ENCODE peak calls at places on chromosomes 3 and 15, in six cellular contexts. One of them, this sample, is unnamed.

GRCh38 chr3:190644766-190645165 is 130.9 kb downstream of the IL1RAP start:
- DNase-seq in A549: no peak
- DNase-seq in K562: no peak
- DNase-seq in GM12878: no peak
- DNase-seq in endothelial cell of umbilical vein: no peak
- DNase-seq in HepG2: no peak
- DNase-seq in this sample: peak

GRCh38 chr3:95797081-95797480 is 1017.3 kb upstream of the EPHA6 start:
- DNase-seq in A549: no peak
- DNase-seq in K562: no peak
- DNase-seq in GM12878: no peak
- DNase-seq in endothelial cell of umbilical vein: no peak
- DNase-seq in HepG2: no peak
- DNase-seq in this sample: no peak

GRCh38 chr3:66428733-66429132 is 72.1 kb downstream of the LRIG1 start:
- DNase-seq in A549: peak
- DNase-seq in K562: no peak
- DNase-seq in GM12878: no peak
- DNase-seq in endothelial cell of umbilical vein: peak
- DNase-seq in HepG2: no peak
- DNase-seq in this sample: peak

GRCh38 chr15:78570710-78571109 is 5.4 kb downstream of the CHRNA5 start:
- DNase-seq in A549: no peak
- DNase-seq in K562: no peak
- DNase-seq in GM12878: no peak
- DNase-seq in endothelial cell of umbilical vein: no peak
- DNase-seq in HepG2: no peak
- DNase-seq in this sample: peak

GRCh38 chr15:40925863-40926658 is 3.1 kb upstream of the DLL4 start:
- DNase-seq in A549: no peak
- DNase-seq in K562: peak
- DNase-seq in GM12878: no peak
- DNase-seq in endothelial cell of umbilical vein: no peak
- DNase-seq in HepG2: no peak
- DNase-seq in this sample: peak

GRCh38 chr3:168049366-168049974 is 46.3 kb downstream of the GOLIM4 start:
- DNase-seq in A549: no peak
- DNase-seq in K562: no peak
- DNase-seq in GM12878: no peak
- DNase-seq in endothelial cell of umbilical vein: no peak
- DNase-seq in HepG2: no peak
- DNase-seq in this sample: no peak

GRCh38 chr15:46293550-46293949 is 658.7 kb downstream of the SQOR start:
- DNase-seq in A549: no peak
- DNase-seq in K562: no peak
- DNase-seq in GM12878: no peak
- DNase-seq in endothelial cell of umbilical vein: no peak
- DNase-seq in HepG2: no peak
- DNase-seq in this sample: no peak

GRCh38 chr3:43695443-43695842 is 4.7 kb downstream of the ABHD5 start:
- DNase-seq in A549: no peak
- DNase-seq in K562: no peak
- DNase-seq in GM12878: no peak
- DNase-seq in endothelial cell of umbilical vein: no peak
- DNase-seq in HepG2: no peak
- DNase-seq in this sample: peak

GRCh38 chr3:197541756-197542539 is 13.8 kb downstream of the BDH1 start:
- DNase-seq in A549: no peak
- DNase-seq in K562: peak
- DNase-seq in GM12878: no peak
- DNase-seq in endothelial cell of umbilical vein: peak
- DNase-seq in HepG2: no peak
- DNase-seq in this sample: no peak

GRCh38 chr3:46469680-46470357 is 5.1 kb upstream of the LTF start:
- DNase-seq in A549: no peak
- DNase-seq in K562: no peak
- DNase-seq in GM12878: no peak
- DNase-seq in endothelial cell of umbilical vein: no peak
- DNase-seq in HepG2: no peak
- DNase-seq in this sample: peak

GRCh38 chr3:106542101-106542769 is 673.4 kb upstream of the CBLB start:
- DNase-seq in A549: no peak
- DNase-seq in K562: no peak
- DNase-seq in GM12878: no peak
- DNase-seq in endothelial cell of umbilical vein: no peak
- DNase-seq in HepG2: no peak
- DNase-seq in this sample: peak

GRCh38 chr3:57108684-57109083 is 48.2 kb downstream of the SPATA12 start:
- DNase-seq in A549: no peak
- DNase-seq in K562: no peak
- DNase-seq in GM12878: no peak
- DNase-seq in endothelial cell of umbilical vein: no peak
- DNase-seq in HepG2: no peak
- DNase-seq in this sample: no peak

GRCh38 chr15:73845507-73845906 is 27.9 kb upstream of the TBC1D21 start:
- DNase-seq in A549: no peak
- DNase-seq in K562: no peak
- DNase-seq in GM12878: no peak
- DNase-seq in endothelial cell of umbilical vein: no peak
- DNase-seq in HepG2: no peak
- DNase-seq in this sample: no peak

GRCh38 chr15:65767264-65767595 is 24.9 kb downstream of the DENND4A start:
- DNase-seq in A549: no peak
- DNase-seq in K562: no peak
- DNase-seq in GM12878: no peak
- DNase-seq in endothelial cell of umbilical vein: no peak
- DNase-seq in HepG2: no peak
- DNase-seq in this sample: no peak

GRCh38 chr3:96863129-96863740 is 48.8 kb downstream of the EPHA6 start:
- DNase-seq in A549: no peak
- DNase-seq in K562: peak
- DNase-seq in GM12878: no peak
- DNase-seq in endothelial cell of umbilical vein: peak
- DNase-seq in HepG2: peak
- DNase-seq in this sample: peak

GRCh38 chr3:72658466-72659100 is 189.7 kb downstream of the SHQ1 start:
- DNase-seq in A549: no peak
- DNase-seq in K562: no peak
- DNase-seq in GM12878: no peak
- DNase-seq in endothelial cell of umbilical vein: no peak
- DNase-seq in HepG2: peak
- DNase-seq in this sample: no peak

GRCh38 chr3:190378240-190378891 is 9.6 kb upstream of the CLDN16 start:
- DNase-seq in A549: no peak
- DNase-seq in K562: no peak
- DNase-seq in GM12878: no peak
- DNase-seq in endothelial cell of umbilical vein: no peak
- DNase-seq in HepG2: no peak
- DNase-seq in this sample: no peak

GRCh38 chr15:85730001-85730820 is 64.5 kb downstream of the KLHL25 start:
- DNase-seq in A549: peak
- DNase-seq in K562: peak
- DNase-seq in GM12878: no peak
- DNase-seq in endothelial cell of umbilical vein: peak
- DNase-seq in HepG2: peak
- DNase-seq in this sample: peak

GRCh38 chr3:186786810-186787375 is 3.5 kb downstream of the EIF4A2 start:
- DNase-seq in A549: no peak
- DNase-seq in K562: peak
- DNase-seq in GM12878: no peak
- DNase-seq in endothelial cell of umbilical vein: no peak
- DNase-seq in HepG2: no peak
- DNase-seq in this sample: no peak

GRCh38 chr3:193248848-193249468 is 7.9 kb downstream of the PLAAT1 start:
- DNase-seq in A549: no peak
- DNase-seq in K562: no peak
- DNase-seq in GM12878: no peak
- DNase-seq in endothelial cell of umbilical vein: no peak
- DNase-seq in HepG2: no peak
- DNase-seq in this sample: no peak

GRCh38 chr15:66785637-66786036 is 83.6 kb downstream of the SMAD6 start:
- DNase-seq in A549: no peak
- DNase-seq in K562: no peak
- DNase-seq in GM12878: no peak
- DNase-seq in endothelial cell of umbilical vein: no peak
- DNase-seq in HepG2: no peak
- DNase-seq in this sample: peak

GRCh38 chr3:156792945-156793344 is 33.2 kb upstream of the LEKR1 start:
- DNase-seq in A549: no peak
- DNase-seq in K562: no peak
- DNase-seq in GM12878: no peak
- DNase-seq in endothelial cell of umbilical vein: no peak
- DNase-seq in HepG2: no peak
- DNase-seq in this sample: peak

GRCh38 chr3:156479574-156479973 is 75.3 kb downstream of the SSR3 start:
- DNase-seq in A549: no peak
- DNase-seq in K562: no peak
- DNase-seq in GM12878: no peak
- DNase-seq in endothelial cell of umbilical vein: no peak
- DNase-seq in HepG2: no peak
- DNase-seq in this sample: no peak

GRCh38 chr3:38457111-38458003 is 3.7 kb downstream of the ACVR2B start:
- DNase-seq in A549: no peak
- DNase-seq in K562: peak
- DNase-seq in GM12878: no peak
- DNase-seq in endothelial cell of umbilical vein: no peak
- DNase-seq in HepG2: no peak
- DNase-seq in this sample: no peak

GRCh38 chr3:71784914-71785593 is at the start of gene PROK2:
- DNase-seq in A549: no peak
- DNase-seq in K562: no peak
- DNase-seq in GM12878: no peak
- DNase-seq in endothelial cell of umbilical vein: no peak
- DNase-seq in HepG2: no peak
- DNase-seq in this sample: peak

GRCh38 chr15:57560976-57561711 is 30.6 kb upstream of the MYZAP start:
- DNase-seq in A549: peak
- DNase-seq in K562: peak
- DNase-seq in GM12878: peak
- DNase-seq in endothelial cell of umbilical vein: peak
- DNase-seq in HepG2: peak
- DNase-seq in this sample: peak

GRCh38 chr15:98983333-98983732 is 24.3 kb downstream of the PGPEP1L start:
- DNase-seq in A549: peak
- DNase-seq in K562: peak
- DNase-seq in GM12878: no peak
- DNase-seq in endothelial cell of umbilical vein: peak
- DNase-seq in HepG2: no peak
- DNase-seq in this sample: peak

GRCh38 chr3:113914646-113915045 is 33.2 kb upstream of the ZDHHC23 start:
- DNase-seq in A549: no peak
- DNase-seq in K562: no peak
- DNase-seq in GM12878: no peak
- DNase-seq in endothelial cell of umbilical vein: no peak
- DNase-seq in HepG2: no peak
- DNase-seq in this sample: no peak

GRCh38 chr3:173733029-173733652 is 335.6 kb downstream of the NLGN1 start:
- DNase-seq in A549: no peak
- DNase-seq in K562: peak
- DNase-seq in GM12878: no peak
- DNase-seq in endothelial cell of umbilical vein: peak
- DNase-seq in HepG2: peak
- DNase-seq in this sample: peak

GRCh38 chr3:414063-414462 is 217.5 kb downstream of the CHL1 start:
- DNase-seq in A549: peak
- DNase-seq in K562: peak
- DNase-seq in GM12878: no peak
- DNase-seq in endothelial cell of umbilical vein: no peak
- DNase-seq in HepG2: no peak
- DNase-seq in this sample: peak

GRCh38 chr3:165874663-165875489 is 37.7 kb upstream of the BCHE start:
- DNase-seq in A549: no peak
- DNase-seq in K562: no peak
- DNase-seq in GM12878: no peak
- DNase-seq in endothelial cell of umbilical vein: no peak
- DNase-seq in HepG2: peak
- DNase-seq in this sample: no peak
- TF ChIP-seq CTCF in A549: no peak
- TF ChIP-seq CTCF in K562: no peak
- TF ChIP-seq CTCF in GM12878: no peak
- TF ChIP-seq CTCF in endothelial cell of umbilical vein: no peak
- TF ChIP-seq CTCF in HepG2: peak
- TF ChIP-seq CTCF in this sample: no peak

DNA sequence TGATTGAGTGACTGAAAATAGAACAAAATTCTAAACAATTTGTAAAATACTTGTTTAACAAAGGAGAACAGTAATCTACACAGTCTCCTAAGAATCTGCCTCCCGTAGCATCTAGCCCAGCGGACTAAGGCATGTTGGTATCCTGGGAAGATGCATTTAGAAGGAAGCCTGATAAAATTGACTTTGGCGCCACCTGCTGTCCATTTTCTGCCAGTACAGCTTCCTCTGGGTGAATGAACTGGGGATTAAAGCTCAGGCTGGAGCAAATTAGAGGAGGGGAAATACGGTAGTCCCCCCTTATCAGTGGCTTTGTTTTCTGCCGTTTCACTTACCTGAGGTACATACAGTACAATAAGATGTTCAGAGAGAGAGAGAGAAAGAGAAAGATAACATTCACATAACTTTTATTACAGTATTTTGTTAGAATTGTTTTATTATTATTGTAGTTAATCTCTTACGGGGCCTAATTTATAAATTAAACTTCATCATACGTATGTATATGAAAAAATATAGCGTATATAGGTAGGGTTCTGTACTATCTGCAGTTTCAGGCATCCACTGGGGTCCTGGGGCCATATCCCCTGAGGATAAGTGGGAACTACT is 191.6 kb downstream of the GAP43 start:
- DNase-seq in A549: peak
- DNase-seq in K562: peak
- DNase-seq in GM12878: no peak
- DNase-seq in endothelial cell of umbilical vein: peak
- DNase-seq in HepG2: peak
- DNase-seq in this sample: peak
- TF ChIP-seq MAX in A549: no peak
- TF ChIP-seq MAX in K562: no peak
- TF ChIP-seq MAX in GM12878: no peak
- TF ChIP-seq MAX in endothelial cell of umbilical vein: no peak
- TF ChIP-seq MAX in HepG2: no peak
- TF ChIP-seq MAX in this sample: no peak

GRCh38 chr15:95825672-95826387 is 504.7 kb upstream of the NR2F2 start:
- DNase-seq in A549: no peak
- DNase-seq in K562: no peak
- DNase-seq in GM12878: no peak
- DNase-seq in endothelial cell of umbilical vein: no peak
- DNase-seq in HepG2: no peak
- DNase-seq in this sample: no peak
- TF ChIP-seq MYC in A549: no peak
- TF ChIP-seq MYC in K562: no peak
- TF ChIP-seq MYC in GM12878: no peak
- TF ChIP-seq MYC in endothelial cell of umbilical vein: no peak
- TF ChIP-seq MYC in HepG2: no peak
- TF ChIP-seq MYC in this sample: no peak

DNA sequence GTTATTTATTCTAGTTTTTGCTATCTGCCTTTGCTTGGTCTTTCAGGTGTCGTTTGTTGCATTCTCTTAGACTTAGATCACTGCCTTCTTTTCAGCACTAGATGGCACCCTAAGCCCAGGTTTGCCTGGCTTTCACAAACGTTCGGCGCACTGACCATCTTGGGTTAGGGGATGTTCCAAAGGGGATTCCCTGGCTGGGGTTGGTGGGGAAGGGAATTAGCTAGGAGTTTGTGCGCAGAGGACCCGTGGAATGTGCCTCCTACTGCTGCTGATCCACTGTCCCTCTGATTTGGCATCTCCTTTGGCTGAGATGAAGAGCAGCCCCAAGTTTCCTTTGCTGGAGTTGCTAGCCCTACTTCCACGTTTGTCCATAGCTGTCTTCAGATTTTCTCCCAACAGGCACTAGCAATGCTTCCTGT is 33.9 kb downstream of the PFN2 start:
- DNase-seq in A549: peak
- DNase-seq in K562: peak
- DNase-seq in GM12878: peak
- DNase-seq in endothelial cell of umbilical vein: peak
- DNase-seq in HepG2: peak
- DNase-seq in this sample: peak
- TF ChIP-seq CTCF in A549: peak
- TF ChIP-seq CTCF in K562: peak
- TF ChIP-seq CTCF in GM12878: peak
- TF ChIP-seq CTCF in endothelial cell of umbilical vein: peak
- TF ChIP-seq CTCF in HepG2: peak
- TF ChIP-seq CTCF in this sample: peak

This sample was measured in NB4.